ENCODE peak calls at places on chromosomes 12 and 14, in eight cellular contexts. U, I, X, D, O, K, T and P are unnamed samples.

GRCh38 chr14:29039171-29039570 is 272.6 kb downstream of the FOXG1 start:
- DNase-seq in K (no peak), T (no peak), X (no peak), I (no peak), O (no peak), D (no peak), U (no peak), P (no peak)

GRCh38 chr12:92951006-92951405 is 21.9 kb upstream of the EEA1 start:
- DNase-seq in O (no peak), T (no peak), K (no peak), X (no peak), U (no peak), I (no peak), D (no peak), P (no peak)

GRCh38 chr14:58638231-58639205 is 756 bp downstream of the DACT1 start:
- DNase-seq in X (no peak), T (no peak), K (no peak), O (peak; percentile 26), D (no peak), I (peak; percentile 2), U (no peak), P (no peak)

GRCh38 chr14:100376751-100377171 is 53.6 kb downstream of the SLC25A47 start:
- DNase-seq in U (no peak), D (peak; percentile 53), X (no peak), T (no peak), K (no peak), O (no peak), I (peak; percentile 25), P (no peak)

GRCh38 chr14:76936483-76936882 is 92.0 kb downstream of the IRF2BPL start:
- DNase-seq in X (no peak), T (no peak), I (no peak), K (no peak), U (no peak), O (no peak), D (no peak), P (no peak)

GRCh38 chr14:96349286-96350075 is 13.7 kb downstream of the ATG2B start:
- DNase-seq in O (no peak), T (no peak), D (no peak), X (no peak), U (no peak), K (no peak), I (no peak), P (no peak)

GRCh38 chr14:79557309-79557708 is 654.0 kb downstream of the DIO2 start:
- DNase-seq in I (no peak), D (no peak), O (no peak), K (no peak), T (no peak), U (no peak), X (no peak), P (no peak)

GRCh38 chr14:99230271-99231141 is 41.5 kb downstream of the BCL11B start:
- DNase-seq in X (no peak), T (no peak), D (peak; percentile 53), I (peak; percentile 15), O (no peak), K (no peak), U (no peak), P (no peak)

GRCh38 chr14:52862652-52863338 is 71.4 kb upstream of the GNPNAT1 start:
- DNase-seq in K (no peak), X (peak; percentile 60), D (peak; percentile 53), O (no peak), U (no peak), I (no peak), T (no peak), P (no peak)

GRCh38 chr14:73242274-73242960 is 5.1 kb downstream of the PAPLN start:
- DNase-seq in U (no peak), X (no peak), T (no peak), I (peak; percentile 43), K (no peak), O (no peak), D (no peak), P (no peak)

GRCh38 chr12:121809712-121810116 is 5.9 kb downstream of the SETD1B start:
- DNase-seq in O (no peak), T (no peak), U (no peak), K (no peak), X (no peak), I (no peak), D (no peak), P (no peak)

GRCh38 chr14:21475767-21476525 is 813 bp downstream of the RAB2B start:
- DNase-seq in O (no peak), X (no peak), U (no peak), D (no peak), I (no peak), K (no peak), T (no peak), P (no peak)

GRCh38 chr12:113172185-113172584 is 13.1 kb downstream of the DDX54 start:
- DNase-seq in X (no peak), T (no peak), K (no peak), O (no peak), U (no peak), D (no peak), I (no peak), P (no peak)

GRCh38 chr12:6979021-6979420 is 8.3 kb downstream of the EMG1 start:
- DNase-seq in K (no peak), I (no peak), T (no peak), X (no peak), U (no peak), O (no peak), D (no peak), P (no peak)

GRCh38 chr12:3200032-3200617 is 122.9 kb downstream of the TSPAN9 start:
- DNase-seq in O (no peak), I (no peak), U (no peak), X (peak; percentile 43), T (no peak), D (no peak), K (no peak), P (peak; percentile 87)

GRCh38 chr14:102088012-102088792 is 1.4 kb upstream of the HSP90AA1 start:
- DNase-seq in D (no peak), O (no peak), U (peak; percentile 41), I (peak; percentile 96), K (peak; percentile 93), X (peak; percentile 5), T (no peak), P (no peak)

GRCh38 chr12:48441122-48441521 is 31.2 kb upstream of the ANP32D start:
- DNase-seq in T (no peak), K (no peak), O (no peak), I (no peak), D (no peak), U (no peak), X (peak; percentile 2), P (no peak)

GRCh38 chr12:118900954-118901353 is 80.4 kb upstream of the SRRM4 start:
- DNase-seq in I (no peak), T (no peak), X (no peak), D (no peak), O (no peak), U (no peak), K (no peak), P (no peak)

DNA sequence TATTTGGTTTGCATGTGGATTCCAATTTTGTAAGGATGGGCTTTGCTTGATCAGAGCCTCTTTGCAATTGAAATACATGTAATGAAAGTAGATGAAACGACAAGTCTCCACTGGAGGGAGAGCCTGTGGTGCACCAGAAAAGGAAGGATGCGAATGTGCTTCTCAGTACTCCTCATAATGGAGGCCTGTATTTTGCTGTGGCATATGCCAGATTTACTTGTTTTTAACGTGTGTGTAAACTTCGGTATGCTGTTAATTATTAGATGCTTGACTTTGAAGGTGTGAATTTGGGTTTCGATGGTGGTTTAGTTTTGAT is 2.8 kb downstream of the DYRK2 start:
- DNase-seq in O (no peak), K (no peak), T (no peak), D (peak; percentile 17), X (no peak), U (no peak), I (peak; percentile 38), P (no peak)
- TF ChIP-seq CTCF in O (peak; percentile 43), K (no peak), T (peak; percentile 44), D (peak; percentile 15), X (peak; percentile 61), U (no peak), I (no peak), P (peak; percentile 65)

DNA sequence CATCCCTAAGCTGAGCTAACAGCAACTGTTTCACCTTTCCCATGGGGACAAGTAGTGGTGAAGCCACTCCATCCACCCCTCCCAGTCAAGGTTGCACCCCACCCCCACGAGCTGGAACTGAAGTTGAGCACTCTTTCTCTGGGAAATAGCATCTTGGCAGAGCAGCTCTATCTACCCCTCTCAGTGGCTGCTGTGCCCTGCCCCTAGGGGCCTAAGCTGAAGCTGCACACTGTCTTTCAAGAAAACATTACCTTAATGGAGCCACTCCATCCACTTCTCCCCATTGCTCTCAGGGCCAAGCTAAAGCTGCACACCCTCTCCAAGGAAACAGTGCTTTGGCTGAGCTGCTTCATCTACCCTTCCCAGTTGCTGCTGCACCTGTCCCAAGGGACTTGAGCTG is 170.6 kb upstream of the CCDC196 start:
- DNase-seq in T (no peak), U (no peak), X (no peak), O (no peak), I (no peak), D (no peak), K (no peak), P (no peak)
- TF ChIP-seq CTCF in T (no peak), U (no peak), X (no peak), O (no peak), I (no peak), D (no peak), K (no peak), P (no peak)

DNA sequence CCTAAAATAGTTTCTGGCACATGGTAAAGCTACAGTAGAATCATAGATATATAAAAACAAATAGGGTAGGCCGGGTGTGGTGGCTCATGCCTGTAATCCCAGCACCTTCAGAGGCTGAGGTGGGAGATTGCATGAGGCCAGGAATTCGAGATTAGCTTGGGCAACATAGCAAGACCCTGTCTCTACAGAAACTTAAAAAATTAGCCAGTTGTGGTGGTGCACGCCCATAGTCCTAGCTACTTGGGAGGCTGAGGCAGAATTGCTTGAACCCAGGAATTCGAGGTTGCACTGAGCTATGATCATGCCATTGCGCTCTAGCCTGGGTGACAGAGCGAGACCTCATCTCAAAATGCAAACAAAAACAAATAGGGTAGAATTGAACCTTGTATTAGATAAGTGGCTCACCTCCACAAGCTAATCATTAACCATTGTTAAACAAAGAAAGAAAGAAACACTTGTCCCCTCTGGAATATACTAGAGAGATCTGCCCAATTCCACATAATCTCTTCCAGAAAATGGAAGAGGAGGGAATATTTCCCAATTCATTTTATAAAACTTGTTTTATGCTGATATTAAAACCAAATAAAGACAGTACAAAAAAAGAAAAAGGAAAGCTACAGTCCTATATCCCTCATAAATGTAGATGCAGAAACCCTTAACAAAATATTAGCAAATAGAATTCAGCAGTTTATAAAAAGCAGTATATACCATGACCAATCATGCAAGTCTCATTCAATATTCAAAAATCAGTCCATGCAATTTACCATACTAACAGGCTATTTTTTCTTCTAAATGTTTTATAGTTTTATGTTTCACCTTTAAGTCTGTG is 22.7 kb upstream of the DHRS2 start:
- DNase-seq in O (no peak), I (no peak), D (no peak), T (no peak), K (peak; percentile 37), X (no peak), U (no peak), P (peak; percentile 34)
- TF ChIP-seq CTCF in O (no peak), I (no peak), D (no peak), T (no peak), K (no peak), X (no peak), U (no peak), P (no peak)

DNA sequence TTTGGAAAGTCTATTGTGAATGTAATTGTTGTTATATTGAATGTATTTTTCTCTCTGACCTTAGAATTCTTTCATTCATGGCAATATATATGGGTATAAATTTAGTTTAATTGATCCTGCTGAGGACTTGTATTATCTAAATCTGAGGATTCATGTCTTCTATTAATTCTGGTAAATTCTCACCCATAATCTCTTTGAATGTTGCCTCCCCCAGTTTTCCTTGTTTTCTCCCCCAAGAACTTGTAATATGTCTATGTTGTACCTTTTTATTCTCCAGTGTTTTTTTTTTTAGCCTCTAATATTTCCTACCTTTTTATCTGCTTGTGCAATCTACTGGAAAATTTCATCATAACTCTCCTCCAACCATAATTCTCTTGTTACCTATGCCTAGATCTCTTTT is 21.5 kb upstream of the HOXC13 start:
- DNase-seq in X (no peak), I (no peak), K (no peak), D (no peak), U (no peak), T (no peak), O (no peak), P (no peak)
- TF ChIP-seq CTCF in X (no peak), I (no peak), K (no peak), D (no peak), U (no peak), T (no peak), O (no peak), P (no peak)